ENCODE peak calls at places on chromosomes 3 and 15, in six cellular contexts. K, R, Y, G, M and B are unnamed samples. For H3K4me1, the result is how much of the 10 kb centered on the place peaks cover.

GRCh38 chr3:1600206-1600605 is 498.5 kb upstream of the CNTN4 start:
- DNase-seq in K (no peak), R (no peak), Y (no peak), G (no peak), M (no peak), B (no peak)

GRCh38 chr3:30934208-30934550 is 39.7 kb upstream of the GADL1 start:
- DNase-seq in K (no peak), R (peak), Y (no peak), G (no peak), M (no peak), B (no peak)

GRCh38 chr3:45043715-45044299 is 17.7 kb downstream of the CLEC3B start:
- DNase-seq in K (no peak), R (no peak), Y (no peak), G (no peak), M (no peak), B (peak)

GRCh38 chr15:74461847-74462511 is 1.0 kb upstream of the UBL7 start:
- DNase-seq in K (no peak), R (no peak), Y (no peak), G (no peak), M (no peak), B (no peak)

GRCh38 chr3:2392981-2393380 is 294.3 kb downstream of the CNTN4 start:
- DNase-seq in K (no peak), R (no peak), Y (no peak), G (no peak), M (no peak), B (no peak)

GRCh38 chr15:43105077-43105769 is 615 bp downstream of the UBR1 start:
- DNase-seq in K (no peak), R (no peak), Y (peak), G (peak), M (peak), B (no peak)

GRCh38 chr15:62899090-62899493 is 143.5 kb upstream of the TPM1 start:
- DNase-seq in K (peak), R (no peak), Y (no peak), G (peak), M (no peak), B (peak)

GRCh38 chr3:77672016-77672415 is 632.1 kb downstream of the ROBO2 start:
- DNase-seq in K (no peak), R (no peak), Y (no peak), G (no peak), M (no peak), B (no peak)

DNA sequence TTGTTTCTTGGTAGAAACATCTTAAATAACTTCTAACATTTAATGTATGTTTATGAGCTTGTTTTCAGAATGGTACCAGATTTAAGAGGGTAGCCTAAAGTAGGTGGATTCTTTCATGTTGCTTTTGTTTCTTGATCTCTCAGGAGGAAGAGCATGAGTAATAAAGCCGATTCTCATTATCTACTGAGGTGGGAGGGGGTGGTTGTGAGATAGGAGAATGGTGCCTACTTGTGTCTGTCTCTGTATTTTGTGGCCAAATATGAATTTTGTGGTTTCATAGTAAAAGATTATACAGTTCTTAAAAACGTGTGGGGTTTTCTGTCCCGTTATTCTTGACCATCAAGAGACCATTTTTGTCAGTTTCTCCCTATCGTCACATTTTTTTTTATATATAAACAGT is 2.2 kb downstream of the ATP2C1 start:
- DNase-seq in K (no peak), R (no peak), Y (no peak), G (no peak), M (no peak), B (no peak)
- H3K4me1 ChIP-seq in K (under half), R (under half), Y (under half), G (under half), M (half or more), B (under half)

GRCh38 chr3:147392083-147392916 is 14.0 kb downstream of the ZIC4 start:
- DNase-seq in K (no peak), R (no peak), Y (no peak), G (no peak), M (no peak), B (no peak)
- H3K4me3 ChIP-seq in K (peak), R (no peak), Y (peak), G (no peak), M (peak), B (no peak)

DNA sequence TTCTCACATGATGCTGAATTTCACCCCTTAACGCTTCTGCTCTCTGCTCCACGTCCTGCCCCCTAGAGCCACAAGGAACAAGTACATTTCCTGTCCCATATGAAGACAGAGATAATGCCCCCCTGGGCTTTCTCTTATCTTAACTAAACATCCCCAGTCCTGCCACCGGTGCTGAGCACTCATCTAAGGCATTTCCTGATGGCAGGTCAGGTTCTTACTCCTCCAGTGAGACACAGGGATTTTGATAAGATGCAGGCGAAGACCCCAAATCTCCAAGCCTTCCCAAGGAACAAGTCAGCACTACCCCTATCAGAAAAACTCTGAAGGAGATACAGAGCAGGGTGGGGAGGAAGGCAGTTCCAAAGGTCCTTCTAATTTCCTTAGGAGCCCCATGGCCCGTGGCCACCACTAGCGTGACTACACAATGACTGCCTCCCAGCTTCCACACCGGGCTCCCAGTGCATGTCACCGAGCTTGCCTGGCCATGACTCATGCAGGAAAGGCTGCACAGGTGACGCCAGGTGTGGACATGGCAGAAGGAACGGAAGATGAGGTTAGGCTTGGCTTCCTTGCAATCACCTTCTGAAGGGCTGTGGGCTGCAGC is 152.9 kb downstream of the XXYLT1 start:
- DNase-seq in K (no peak), R (peak), Y (no peak), G (no peak), M (peak), B (no peak)
- TF ChIP-seq CTCF in K (peak), R (peak), Y (no peak), G (no peak), M (no peak), B (peak)

GRCh38 chr15:96703087-96703486 is 372.6 kb downstream of the NR2F2 start:
- DNase-seq in K (no peak), R (no peak), Y (no peak), G (no peak), M (no peak), B (no peak)
- H3K4me1 ChIP-seq in K (under half), R (under half), Y (under half), G (under half), M (under half), B (under half)